ENCODE peak calls at places on chromosomes 1 and 21, in five cellular contexts. R is left ventricle myocardium inferior, D is breast epithelium, M is brain microvascular endothelial cell, Q is heart right ventricle. Y is an unnamed sample.

GRCh38 chr1:230120949-230121381 is 53.9 kb downstream of the GALNT2 start:
- DNase-seq in R (no peak), D (no peak), M (no peak), Q (no peak), Y (no peak)

GRCh38 chr21:35559128-35559831 is 501.0 kb downstream of the SETD4 start:
- DNase-seq in R (no peak), D (no peak), M (peak; percentile 99), Q (no peak), Y (no peak)

GRCh38 chr1:162292422-162292849 is 84.2 kb downstream of the SPATA46 start:
- DNase-seq in R (no peak), D (no peak), M (peak; percentile 17), Q (no peak), Y (no peak)

GRCh38 chr1:232308616-232309015 is 321.3 kb downstream of the SIPA1L2 start:
- DNase-seq in R (no peak), D (no peak), M (peak; percentile 20), Q (no peak), Y (no peak)

GRCh38 chr1:13948851-13949490 is 249.0 kb downstream of the PRDM2 start:
- DNase-seq in R (peak; percentile 42), D (peak; percentile 33), M (no peak), Q (peak; percentile 16), Y (peak; percentile 88)

GRCh38 chr1:151680812-151681211 is 35.8 kb downstream of the CELF3 start:
- DNase-seq in R (no peak), D (no peak), M (peak; percentile 78), Q (no peak), Y (no peak)

GRCh38 chr1:217348960-217349664 is 281.8 kb downstream of the GPATCH2 start:
- DNase-seq in R (no peak), D (no peak), M (no peak), Q (no peak), Y (no peak)

GRCh38 chr1:41501581-41501980 is 17.1 kb upstream of the EDN2 start:
- DNase-seq in R (no peak), D (peak; percentile 81), M (no peak), Q (no peak), Y (no peak)

GRCh38 chr1:63575340-63575826 is 17.8 kb upstream of the PGM1 start:
- DNase-seq in R (no peak), D (no peak), M (no peak), Q (no peak), Y (no peak)

GRCh38 chr1:153638261-153638660 is 4.4 kb downstream of the CHTOP start:
- DNase-seq in R (no peak), D (no peak), M (no peak), Q (no peak), Y (no peak)

GRCh38 chr1:231233735-231234417 is 7.1 kb upstream of the GNPAT start:
- DNase-seq in R (no peak), D (no peak), M (no peak), Q (no peak), Y (no peak)

GRCh38 chr1:55053265-55053954 is 14.1 kb downstream of the PCSK9 start:
- DNase-seq in R (no peak), D (no peak), M (no peak), Q (no peak), Y (no peak)

GRCh38 chr1:226980122-226980551 is 40.0 kb downstream of the COQ8A start:
- DNase-seq in R (peak; percentile 17), D (no peak), M (no peak), Q (no peak), Y (no peak)

GRCh38 chr1:228099331-228099732 is 3.8 kb downstream of the C1orf35 start:
- DNase-seq in R (no peak), D (no peak), M (no peak), Q (no peak), Y (no peak)

GRCh38 chr21:26659181-26659580 is 86.1 kb upstream of the CYYR1 start:
- DNase-seq in R (no peak), D (no peak), M (peak; percentile 0), Q (no peak), Y (no peak)

GRCh38 chr1:44713321-44713781 is 17.6 kb downstream of the RNU5D-1 start:
- DNase-seq in R (no peak), D (no peak), M (no peak), Q (no peak), Y (no peak)

GRCh38 chr1:36919491-36920145 is 114.7 kb downstream of the GRIK3 start:
- DNase-seq in R (no peak), D (no peak), M (no peak), Q (no peak), Y (no peak)

GRCh38 chr1:94514095-94514727 is 27.3 kb downstream of the F3 start:
- DNase-seq in R (no peak), D (no peak), M (peak; percentile 33), Q (no peak), Y (no peak)

GRCh38 chr1:70504821-70505193 is 93.7 kb downstream of the CTH start:
- DNase-seq in R (no peak), D (peak; percentile 52), M (peak; percentile 77), Q (no peak), Y (no peak)

GRCh38 chr1:26701266-26701994 is 5.6 kb downstream of the ARID1A start:
- DNase-seq in R (no peak), D (no peak), M (peak; percentile 62), Q (no peak), Y (no peak)

GRCh38 chr1:26697978-26698849 is 2.4 kb downstream of the ARID1A start:
- DNase-seq in R (peak; percentile 20), D (peak; percentile 70), M (peak; percentile 96), Q (peak; percentile 67), Y (peak; percentile 72)

GRCh38 chr1:26701995-26702679 is 6.3 kb downstream of the ARID1A start:
- DNase-seq in R (no peak), D (no peak), M (no peak), Q (no peak), Y (no peak)

GRCh38 chr1:26702680-26703038 is 6.8 kb downstream of the ARID1A start:
- DNase-seq in R (no peak), D (no peak), M (no peak), Q (no peak), Y (no peak)

GRCh38 chr1:26700711-26701110 is 4.9 kb downstream of the ARID1A start:
- DNase-seq in R (no peak), D (no peak), M (no peak), Q (no peak), Y (no peak)
- H3K27ac ChIP-seq in R (no peak overlapping the region), D (peak overlapping the region; percentile 99), M (peak overlapping the region; percentile 55), Q (no peak overlapping the region), Y (no peak overlapping the region)

DNA sequence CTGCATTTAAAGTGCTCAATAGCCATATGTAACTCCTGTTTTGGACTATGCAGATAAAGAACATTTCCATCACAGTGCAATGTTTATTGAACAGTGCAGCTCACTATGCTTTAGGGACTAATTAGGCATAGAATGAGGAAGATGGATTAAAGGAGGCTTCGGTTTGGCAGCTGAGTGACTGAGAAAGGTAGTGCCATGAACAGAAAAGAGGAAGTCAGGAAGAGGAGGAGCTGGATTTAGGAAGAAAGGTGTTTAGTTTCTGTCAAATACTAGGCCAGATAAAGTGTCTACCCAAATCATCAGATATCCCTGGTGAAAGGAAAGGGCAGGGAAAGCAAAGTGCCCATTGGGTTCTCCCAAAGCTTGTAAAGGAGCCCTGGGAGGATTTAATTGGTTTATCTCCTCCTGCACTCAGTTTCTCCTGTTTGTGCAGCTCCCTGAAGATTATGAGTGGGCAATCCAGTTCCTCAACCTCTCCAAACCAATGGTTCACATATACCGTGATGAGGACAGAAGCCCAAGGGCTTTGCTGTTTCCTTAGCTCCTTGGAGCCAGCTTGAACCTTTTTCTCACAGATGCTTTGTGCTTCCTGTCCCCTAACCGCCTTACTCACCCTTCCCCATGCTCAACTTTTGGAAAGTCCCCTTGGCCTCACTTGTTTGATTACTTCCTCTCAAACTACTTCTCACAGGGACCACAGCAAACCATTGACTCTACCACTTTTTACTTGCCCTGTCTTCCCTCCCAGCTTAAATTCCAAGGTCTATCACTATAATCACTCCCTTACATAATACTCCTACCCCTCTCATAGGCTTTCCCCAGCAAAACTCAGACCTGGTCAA is 3.5 kb upstream of the RAP1A start:
- DNase-seq in R (no peak), D (no peak), M (no peak), Q (no peak), Y (no peak)
- H3K27ac ChIP-seq in R (no peak overlapping the region), D (no peak overlapping the region), M (no peak overlapping the region), Q (no peak overlapping the region), Y (no peak overlapping the region)

DNA sequence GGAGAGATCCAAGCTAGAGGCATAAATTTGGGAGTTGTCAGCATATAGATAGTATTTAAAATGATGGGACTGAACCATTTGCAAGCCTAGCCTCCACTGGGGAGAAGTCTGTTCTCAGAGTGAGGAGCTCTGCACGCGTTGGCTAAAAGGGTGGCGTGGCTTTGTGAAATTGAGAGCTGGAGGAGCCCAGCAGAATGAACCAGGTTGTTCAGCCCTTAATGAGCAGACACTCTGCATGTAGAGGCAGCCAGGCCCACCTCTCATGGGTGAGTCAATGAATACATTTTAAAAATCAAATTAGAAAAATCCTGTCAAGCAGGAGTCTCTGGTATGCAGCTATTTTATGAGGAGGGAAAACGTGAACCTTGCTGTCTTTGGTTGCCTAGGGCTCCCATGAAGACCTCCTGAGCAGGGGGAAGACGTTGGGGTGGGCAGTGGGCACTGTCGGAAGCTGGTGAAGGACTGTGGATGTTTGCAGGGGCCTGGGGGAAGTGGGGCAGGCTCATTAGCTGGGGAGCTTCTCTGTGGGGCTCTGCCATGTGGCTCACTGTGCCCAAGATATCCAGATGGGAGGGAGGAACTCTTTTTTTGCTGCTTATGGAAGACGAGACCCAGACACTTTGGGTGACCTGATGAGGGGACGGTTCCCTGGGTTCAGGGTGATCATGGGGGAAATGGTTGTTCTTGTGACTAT is 18.8 kb downstream of the TMCC2 start:
- DNase-seq in R (no peak), D (no peak), M (no peak), Q (no peak), Y (no peak)
- H3K27ac ChIP-seq in R (no peak overlapping the region), D (peak overlapping the region; percentile 59), M (no peak overlapping the region), Q (no peak overlapping the region), Y (peak overlapping the region; percentile 2)

GRCh38 chr21:44983421-44984206 is 43.8 kb downstream of the SLX9 start:
- DNase-seq in R (peak; percentile 13), D (no peak), M (no peak), Q (no peak), Y (no peak)

GRCh38 chr21:44980562-44981489 is 41.0 kb downstream of the SLX9 start:
- DNase-seq in R (no peak), D (no peak), M (no peak), Q (no peak), Y (no peak)

GRCh38 chr21:44982558-44983244 is 42.9 kb downstream of the SLX9 start:
- DNase-seq in R (peak; percentile 46), D (no peak), M (peak; percentile 92), Q (peak; percentile 56), Y (peak; percentile 90)

GRCh38 chr21:44977616-44978340 is 37.9 kb downstream of the SLX9 start:
- DNase-seq in R (no peak), D (peak; percentile 71), M (no peak), Q (no peak), Y (no peak)

DNA sequence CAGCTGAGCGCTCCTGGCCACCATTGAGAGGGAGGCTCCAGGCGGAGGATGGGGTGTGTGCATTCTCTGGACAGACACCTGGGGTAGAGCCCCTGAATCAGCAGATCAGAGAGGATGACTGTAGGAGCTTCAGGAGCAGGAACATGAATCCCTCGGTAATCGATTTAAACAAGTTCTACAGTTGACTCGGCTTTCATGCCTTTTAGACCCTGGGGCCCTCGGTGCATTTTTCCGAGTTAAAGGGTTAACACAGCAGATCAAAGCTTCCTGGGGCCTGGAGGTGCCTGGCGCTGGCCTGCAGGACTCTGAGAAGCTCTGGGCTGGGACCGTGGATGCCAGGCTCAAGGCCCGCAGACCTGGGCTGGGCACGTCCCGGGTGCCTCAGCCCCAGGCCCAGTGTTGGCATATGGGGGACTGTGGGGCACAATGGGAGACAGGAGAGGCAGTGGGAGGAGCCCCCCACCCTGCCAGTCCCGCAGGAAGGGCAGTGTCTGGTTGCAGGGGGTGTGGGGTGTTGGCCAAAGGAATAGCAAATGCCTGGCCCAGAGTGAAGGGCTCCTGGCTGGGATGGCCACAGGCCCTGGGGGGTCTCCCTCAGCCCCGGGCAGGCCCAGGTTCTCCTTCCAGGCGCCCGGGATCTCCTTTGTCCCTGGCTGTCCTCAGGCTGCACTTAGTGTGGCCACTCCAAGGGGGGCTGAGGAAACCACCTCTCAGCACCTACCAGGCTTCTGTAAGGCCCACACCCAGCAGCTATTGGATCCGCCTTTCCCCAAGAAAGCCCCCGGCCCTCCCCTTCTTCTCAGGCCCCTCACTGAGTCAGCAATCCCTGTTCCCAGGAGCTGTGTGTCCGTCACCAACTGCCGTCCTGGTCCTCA is 40.1 kb downstream of the SLX9 start:
- DNase-seq in R (no peak), D (no peak), M (no peak), Q (no peak), Y (no peak)
- H3K27ac ChIP-seq in R (peak overlapping the region; percentile 8), D (no peak overlapping the region), M (no peak overlapping the region), Q (no peak overlapping the region), Y (peak overlapping the region; percentile 13)

Y was measured in right atrium auricular region.